ENCODE peak calls at places on chromosomes 3 and 15, in four cellular contexts. One of them, this sample, is unnamed. For H3K4me1 and H3K27me3, the result is how much of the 10 kb centered on the place peaks cover.

GRCh38 chr3:17023006-17023664 is 138.4 kb downstream of the PLCL2 start:
- DNase-seq in NT2/D1: no peak
- DNase-seq in colonic mucosa: no peak
- DNase-seq in tibial artery: no peak
- DNase-seq in this sample: no peak

GRCh38 chr3:179148446-179149238 is 485 bp downstream of the PIK3CA start:
- DNase-seq in tibial artery: peak
- DNase-seq in NT2/D1: no peak
- DNase-seq in colonic mucosa: peak
- DNase-seq in this sample: peak

GRCh38 chr3:50665603-50666115 is 9.1 kb upstream of the DOCK3 start:
- DNase-seq in NT2/D1: no peak
- DNase-seq in tibial artery: peak
- DNase-seq in colonic mucosa: no peak
- DNase-seq in this sample: no peak

GRCh38 chr3:71753716-71754609 is at the start of gene GPR27:
- DNase-seq in colonic mucosa: no peak
- DNase-seq in NT2/D1: no peak
- DNase-seq in tibial artery: no peak
- DNase-seq in this sample: peak

GRCh38 chr3:37367436-37367835 is 193.1 kb upstream of the LRRFIP2 start:
- DNase-seq in tibial artery: no peak
- DNase-seq in NT2/D1: no peak
- DNase-seq in colonic mucosa: no peak
- DNase-seq in this sample: no peak

GRCh38 chr3:160260587-160261270 is 35.5 kb downstream of the C3orf80 start:
- DNase-seq in tibial artery: no peak
- DNase-seq in colonic mucosa: no peak
- DNase-seq in NT2/D1: no peak
- DNase-seq in this sample: no peak

GRCh38 chr3:52167240-52167639 is 13.0 kb upstream of the POC1A start:
- DNase-seq in tibial artery: no peak
- DNase-seq in colonic mucosa: no peak
- DNase-seq in NT2/D1: no peak
- DNase-seq in this sample: no peak

GRCh38 chr3:143784446-143784845 is 63.8 kb downstream of the SLC9A9 start:
- DNase-seq in colonic mucosa: no peak
- DNase-seq in tibial artery: no peak
- DNase-seq in NT2/D1: no peak
- DNase-seq in this sample: no peak

GRCh38 chr3:37753428-37753827 is 108.3 kb upstream of the CTDSPL start:
- DNase-seq in tibial artery: no peak
- DNase-seq in colonic mucosa: no peak
- DNase-seq in NT2/D1: no peak
- DNase-seq in this sample: no peak

GRCh38 chr15:73894133-73894814 is 20.9 kb downstream of the TBC1D21 start:
- DNase-seq in NT2/D1: no peak
- DNase-seq in colonic mucosa: no peak
- DNase-seq in tibial artery: no peak
- DNase-seq in this sample: no peak

GRCh38 chr3:44845528-44846520 is 15.9 kb upstream of the TMEM42 start:
- DNase-seq in colonic mucosa: no peak
- DNase-seq in NT2/D1: no peak
- DNase-seq in tibial artery: no peak
- DNase-seq in this sample: no peak

GRCh38 chr3:172372895-172373294 is 75.4 kb downstream of the GHSR start:
- DNase-seq in tibial artery: no peak
- DNase-seq in NT2/D1: no peak
- DNase-seq in colonic mucosa: no peak
- DNase-seq in this sample: no peak

GRCh38 chr15:52529289-52529929 is 729 bp upstream of the MYO5A start:
- DNase-seq in colonic mucosa: peak
- DNase-seq in tibial artery: no peak
- DNase-seq in NT2/D1: no peak
- DNase-seq in this sample: no peak

GRCh38 chr15:45115312-45115820 is 1.2 kb downstream of the DUOXA2 start:
- DNase-seq in tibial artery: no peak
- DNase-seq in colonic mucosa: no peak
- DNase-seq in NT2/D1: no peak
- DNase-seq in this sample: no peak

GRCh38 chr15:76073554-76073953 is 13.8 kb downstream of the TMEM266 start:
- DNase-seq in colonic mucosa: no peak
- DNase-seq in NT2/D1: no peak
- DNase-seq in tibial artery: no peak
- DNase-seq in this sample: no peak

GRCh38 chr3:52801839-52802238 is 7.2 kb downstream of the ITIH3 start:
- DNase-seq in tibial artery: no peak
- DNase-seq in NT2/D1: no peak
- DNase-seq in colonic mucosa: no peak
- DNase-seq in this sample: no peak

GRCh38 chr15:34709866-34710265 is 44.9 kb downstream of the GJD2 start:
- DNase-seq in NT2/D1: no peak
- DNase-seq in colonic mucosa: no peak
- DNase-seq in tibial artery: no peak
- DNase-seq in this sample: no peak

GRCh38 chr3:23877324-23877980 is 39.3 kb downstream of the NKIRAS1 start:
- DNase-seq in colonic mucosa: no peak
- DNase-seq in NT2/D1: no peak
- DNase-seq in tibial artery: no peak
- DNase-seq in this sample: no peak

GRCh38 chr15:96353931-96354730 is 23.6 kb downstream of the NR2F2 start:
- DNase-seq in NT2/D1: no peak
- DNase-seq in tibial artery: peak
- DNase-seq in colonic mucosa: no peak
- DNase-seq in this sample: peak

GRCh38 chr15:60814855-60815254 is 335.9 kb upstream of the ICE2 start:
- DNase-seq in NT2/D1: no peak
- DNase-seq in tibial artery: no peak
- DNase-seq in colonic mucosa: no peak
- DNase-seq in this sample: no peak

DNA sequence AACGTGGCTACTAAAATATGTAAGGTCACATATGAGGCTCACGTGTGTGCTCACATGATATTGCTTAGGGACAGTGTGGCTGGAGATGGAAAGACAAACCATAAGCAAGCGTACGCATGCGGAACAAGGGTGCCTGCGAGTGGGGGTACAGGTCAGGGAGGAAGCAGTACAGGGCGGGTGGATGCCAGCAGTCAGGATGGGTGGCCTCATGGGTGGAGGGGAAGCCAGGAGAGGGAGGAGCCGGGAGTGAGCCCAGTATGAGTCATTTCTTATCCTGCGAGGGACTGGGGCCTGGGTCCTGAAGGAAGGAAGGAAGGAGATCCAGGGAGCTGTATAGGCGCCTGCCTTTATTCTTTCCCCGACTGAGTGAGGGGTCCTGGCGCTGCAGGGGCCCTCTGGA is 42.0 kb upstream of the CGNL1 start:
- DNase-seq in tibial artery: no peak
- DNase-seq in colonic mucosa: no peak
- DNase-seq in NT2/D1: no peak
- DNase-seq in this sample: no peak
- H3K4me1 ChIP-seq in tibial artery: under half
- H3K4me1 ChIP-seq in colonic mucosa: under half
- H3K4me1 ChIP-seq in NT2/D1: under half
- H3K4me1 ChIP-seq in this sample: under half

DNA sequence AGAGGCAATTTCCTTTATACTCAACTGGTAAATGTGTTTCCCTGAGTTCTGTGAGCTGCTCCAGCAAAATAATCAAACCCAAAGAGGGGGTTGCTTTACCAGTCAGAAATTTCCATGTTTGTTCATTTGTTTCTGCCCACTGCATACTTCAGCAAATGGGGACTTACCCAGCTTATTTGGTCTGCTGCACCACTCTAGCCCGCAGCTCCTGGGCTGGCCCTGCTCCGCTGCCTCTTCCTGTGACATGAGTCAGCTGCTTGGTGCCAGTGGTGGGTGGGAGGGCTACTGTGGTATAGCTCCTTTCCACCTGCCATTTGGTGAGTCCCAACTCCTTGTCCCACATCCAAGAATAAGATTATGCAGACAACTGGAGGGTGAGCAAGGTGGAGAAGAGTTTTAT is 644.2 kb downstream of the MCTP2 start:
- DNase-seq in tibial artery: no peak
- DNase-seq in colonic mucosa: no peak
- DNase-seq in NT2/D1: no peak
- DNase-seq in this sample: no peak
- H3K4me3 ChIP-seq in tibial artery: no peak
- H3K4me3 ChIP-seq in colonic mucosa: no peak
- H3K4me3 ChIP-seq in NT2/D1: no peak
- H3K4me3 ChIP-seq in this sample: no peak

GRCh38 chr3:120432105-120432860 is 18.5 kb downstream of the FSTL1 start:
- DNase-seq in tibial artery: no peak
- DNase-seq in colonic mucosa: no peak
- DNase-seq in NT2/D1: peak
- DNase-seq in this sample: peak
- H3K27me3 ChIP-seq in tibial artery: under half
- H3K27me3 ChIP-seq in colonic mucosa: under half
- H3K27me3 ChIP-seq in NT2/D1: under half
- H3K27me3 ChIP-seq in this sample: under half

DNA sequence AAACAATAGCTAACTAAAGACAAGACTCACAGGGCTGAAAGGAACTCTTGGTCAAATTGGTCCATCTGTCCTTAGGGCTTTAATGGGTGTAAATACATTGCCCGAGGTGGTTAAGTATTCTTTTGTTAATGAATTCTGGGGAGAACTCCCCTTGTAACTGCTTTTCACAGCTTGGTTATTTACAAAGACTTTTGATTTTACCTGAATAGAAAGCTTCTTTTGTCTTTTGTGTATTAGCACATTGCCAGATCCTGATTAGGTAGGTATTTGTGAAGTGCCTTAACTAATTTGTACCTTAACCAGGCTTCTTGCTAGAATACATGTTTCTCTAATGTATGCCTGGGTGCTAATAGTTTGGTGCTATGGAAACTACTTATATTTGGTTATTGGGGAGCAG is 14.0 kb downstream of the CHD2 start:
- DNase-seq in tibial artery: no peak
- DNase-seq in NT2/D1: peak
- DNase-seq in colonic mucosa: no peak
- DNase-seq in this sample: peak
- H3K4me1 ChIP-seq in tibial artery: half or more
- H3K4me1 ChIP-seq in NT2/D1: under half
- H3K4me1 ChIP-seq in colonic mucosa: under half
- H3K4me1 ChIP-seq in this sample: half or more

GRCh38 chr15:90885432-90886290 is 1.4 kb downstream of the FES start:
- DNase-seq in colonic mucosa: peak
- DNase-seq in NT2/D1: no peak
- DNase-seq in tibial artery: peak
- DNase-seq in this sample: peak
- H3K4me3 ChIP-seq in colonic mucosa: peak
- H3K4me3 ChIP-seq in NT2/D1: no peak
- H3K4me3 ChIP-seq in tibial artery: peak
- H3K4me3 ChIP-seq in this sample: no peak

GRCh38 chr3:120370463-120370862 is 21.3 kb upstream of the LRRC58 start:
- DNase-seq in NT2/D1: no peak
- DNase-seq in colonic mucosa: no peak
- DNase-seq in tibial artery: no peak
- DNase-seq in this sample: no peak

GRCh38 chr3:120364101-120364500 is 14.9 kb upstream of the LRRC58 start:
- DNase-seq in NT2/D1: no peak
- DNase-seq in colonic mucosa: no peak
- DNase-seq in tibial artery: no peak
- DNase-seq in this sample: no peak

GRCh38 chr3:120368172-120368571 is 19.0 kb upstream of the LRRC58 start:
- DNase-seq in tibial artery: no peak
- DNase-seq in NT2/D1: no peak
- DNase-seq in colonic mucosa: no peak
- DNase-seq in this sample: no peak

GRCh38 chr3:120364821-120365220 is 15.7 kb upstream of the LRRC58 start:
- DNase-seq in colonic mucosa: no peak
- DNase-seq in tibial artery: no peak
- DNase-seq in NT2/D1: no peak
- DNase-seq in this sample: no peak

DNA sequence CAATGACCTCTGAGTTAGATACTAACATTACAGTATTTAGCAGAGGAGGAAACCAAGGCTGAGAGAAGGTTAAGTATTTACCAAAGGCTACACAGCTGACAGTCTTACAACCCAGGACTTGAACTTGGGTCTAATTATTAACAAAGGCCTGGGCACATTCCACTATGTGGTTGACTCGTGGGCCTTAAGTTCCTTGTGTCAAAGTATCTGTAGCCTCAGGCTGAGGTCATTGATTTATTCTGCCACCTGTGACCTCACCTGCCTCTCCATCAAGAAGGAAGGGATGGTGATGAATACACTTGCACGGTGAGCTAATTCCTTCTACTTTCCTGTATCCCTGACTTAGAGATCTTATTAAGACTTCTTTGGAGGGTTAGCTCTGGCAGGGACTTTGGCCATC is 19.8 kb upstream of the LRRC58 start:
- DNase-seq in colonic mucosa: no peak
- DNase-seq in NT2/D1: no peak
- DNase-seq in tibial artery: no peak
- DNase-seq in this sample: no peak
- H3K27me3 ChIP-seq in colonic mucosa: under half
- H3K27me3 ChIP-seq in NT2/D1: under half
- H3K27me3 ChIP-seq in tibial artery: under half
- H3K27me3 ChIP-seq in this sample: under half

GRCh38 chr15:99414755-99415731 is 150.7 kb upstream of the MEF2A start:
- DNase-seq in colonic mucosa: peak
- DNase-seq in NT2/D1: no peak
- DNase-seq in tibial artery: peak
- DNase-seq in this sample: peak
- H3K4me1 ChIP-seq in colonic mucosa: under half
- H3K4me1 ChIP-seq in NT2/D1: under half
- H3K4me1 ChIP-seq in tibial artery: under half
- H3K4me1 ChIP-seq in this sample: under half

GRCh38 chr15:101433396-101433795 is 56.1 kb downstream of the PCSK6 start:
- DNase-seq in NT2/D1: no peak
- DNase-seq in tibial artery: no peak
- DNase-seq in colonic mucosa: no peak
- DNase-seq in this sample: no peak
- H3K4me3 ChIP-seq in NT2/D1: no peak
- H3K4me3 ChIP-seq in tibial artery: no peak
- H3K4me3 ChIP-seq in colonic mucosa: no peak
- H3K4me3 ChIP-seq in this sample: no peak